ENCODE peak calls at places on chromosomes 7 and 10, in five cellular contexts. O, S, N, P and B are unnamed samples.

GRCh38 chr7:2638224-2638991 is 6.6 kb downstream of the TTYH3 start:
- DNase-seq in O (peak), S (no peak), N (no peak), P (no peak), B (no peak)

GRCh38 chr10:121655254-121656142 is 57.3 kb upstream of the FGFR2 start:
- DNase-seq in O (no peak), S (no peak), N (no peak), P (no peak), B (no peak)

GRCh38 chr10:119658274-119658673 is 7.1 kb downstream of the BAG3 start:
- DNase-seq in O (peak), S (peak), N (no peak), P (no peak), B (no peak)

GRCh38 chr10:105195831-105196230 is 554.7 kb downstream of the SORCS3 start:
- DNase-seq in O (no peak), S (no peak), N (no peak), P (no peak), B (no peak)

GRCh38 chr10:18185621-18186020 is 45.4 kb downstream of the CACNB2 start:
- DNase-seq in O (no peak), S (no peak), N (no peak), P (no peak), B (no peak)

GRCh38 chr10:80132299-80133139 is at the start of gene PLAC9:
- DNase-seq in O (no peak), S (no peak), N (no peak), P (peak), B (no peak)

GRCh38 chr7:91251877-91252276 is 12.4 kb upstream of the FZD1 start:
- DNase-seq in O (no peak), S (no peak), N (no peak), P (no peak), B (no peak)

GRCh38 chr10:17375936-17376584 is 78.3 kb downstream of the ST8SIA6 start:
- DNase-seq in O (peak), S (no peak), N (no peak), P (no peak), B (peak)

GRCh38 chr10:61617586-61617985 is 45.1 kb upstream of the CABCOCO1 start:
- DNase-seq in O (no peak), S (no peak), N (no peak), P (no peak), B (no peak)

GRCh38 chr10:50576245-50576815 is 47.4 kb downstream of the SGMS1 start:
- DNase-seq in O (peak), S (no peak), N (no peak), P (no peak), B (no peak)

GRCh38 chr10:102511562-102512274 is 7.9 kb downstream of the SUFU start:
- DNase-seq in O (no peak), S (no peak), N (peak), P (no peak), B (no peak)
- H3K27ac ChIP-seq in O (no peak), S (no peak), N (peak), P (no peak), B (no peak)

DNA sequence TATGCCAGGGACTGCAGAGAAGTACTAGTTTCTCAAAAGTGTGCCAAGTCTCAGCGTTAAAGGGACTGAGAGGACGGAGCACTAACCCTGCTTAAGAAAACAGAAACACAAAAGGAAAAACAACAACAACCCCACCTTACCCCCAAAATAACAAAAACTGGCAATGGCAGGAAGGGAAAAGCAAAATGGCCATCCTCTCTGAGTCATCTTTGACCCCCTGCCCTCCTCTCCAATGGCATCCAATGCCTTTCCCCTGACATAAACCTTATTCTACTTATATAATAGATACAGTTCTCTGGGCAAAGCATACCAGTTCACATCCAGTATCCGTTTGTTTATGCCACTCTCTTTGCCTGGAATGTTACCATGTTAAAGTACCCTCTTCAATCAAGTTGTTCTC is 1.6 kb downstream of the POLR1F start:
- DNase-seq in O (peak), S (no peak), N (no peak), P (no peak), B (no peak)
- H3K4me3 ChIP-seq in O (peak), S (no peak), N (peak), P (no peak), B (peak)

GRCh38 chr10:22251751-22252285 is 34.0 kb upstream of the EBLN1 start:
- DNase-seq in O (no peak), S (peak), N (no peak), P (peak), B (peak)
- H3K27ac ChIP-seq in O (peak), S (peak), N (peak), P (no peak), B (peak)

DNA sequence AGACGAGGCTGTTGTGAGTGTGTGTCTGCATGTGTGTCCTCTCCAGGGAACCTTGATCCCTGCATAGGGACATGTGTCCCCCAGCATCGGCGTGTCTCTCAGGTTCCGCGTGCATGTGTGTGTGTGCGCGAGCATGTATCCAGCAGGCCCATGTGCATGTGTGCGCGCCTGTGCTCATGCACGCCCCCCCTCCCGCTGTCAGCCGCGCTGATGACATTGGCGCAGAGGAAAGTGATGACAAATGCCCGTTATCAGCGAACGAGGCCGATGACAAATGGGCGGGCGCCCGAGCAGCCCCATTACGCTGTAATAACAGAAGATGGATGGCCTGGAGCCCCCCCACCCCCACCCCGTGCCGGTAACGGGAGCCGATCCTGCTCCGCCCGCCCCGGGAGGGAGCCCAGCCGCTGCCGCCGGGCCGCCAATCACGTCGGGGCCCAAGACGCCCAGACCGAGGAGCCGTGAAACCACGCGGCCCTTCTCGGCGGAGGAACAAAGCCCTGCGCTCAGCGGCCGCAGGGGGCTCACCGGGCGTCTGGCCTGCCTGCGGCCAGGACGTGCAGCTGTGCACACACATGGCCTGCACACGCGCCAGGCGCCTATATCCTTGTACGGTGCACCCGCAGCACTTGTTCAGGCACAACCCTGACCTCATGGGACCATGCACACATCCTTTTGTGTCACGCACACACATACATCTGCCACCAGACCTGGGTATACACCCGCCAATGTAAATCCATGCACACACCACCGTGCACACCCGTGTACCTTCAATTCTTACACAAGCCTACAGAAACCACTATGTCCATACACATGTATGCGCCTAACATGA is 21.5 kb downstream of the POLL start:
- DNase-seq in O (no peak), S (no peak), N (no peak), P (no peak), B (no peak)
- H3K4me3 ChIP-seq in O (peak), S (peak), N (peak), P (no peak), B (no peak)

GRCh38 chr7:106068538-106068961 is 43.6 kb downstream of the SYPL1 start:
- DNase-seq in O (no peak), S (no peak), N (no peak), P (no peak), B (no peak)
- H3K27ac ChIP-seq in O (no peak), S (peak), N (no peak), P (no peak), B (no peak)

GRCh38 chr10:3911241-3911640 is 126.2 kb upstream of the KLF6 start:
- DNase-seq in O (no peak), S (no peak), N (no peak), P (no peak), B (no peak)
- H3K4me3 ChIP-seq in O (no peak), S (no peak), N (no peak), P (no peak), B (no peak)